ENCODE peak calls at places on chromosomes 16 and 17, in four cellular contexts. X is SK-N-SH, H is IMR-90, U is H9. L is an unnamed sample.
A peak's percentile ranks its signal among the peaks of the same experiment; 100 is the strongest.

GRCh38 chr16:16033208-16033717 is 83.8 kb downstream of the ABCC1 start:
- DNase-seq in U (no peak), H (no peak), X (no peak), L (peak; percentile 34)

GRCh38 chr17:74873874-74874614 is 1.2 kb upstream of the FDXR start:
- DNase-seq in X (peak; percentile 68), H (no peak), U (no peak), L (peak; percentile 27)

GRCh38 chr17:20852541-20853370 is 190.1 kb downstream of the USP22 start:
- DNase-seq in U (peak; percentile 85), X (peak; percentile 33), H (no peak), L (no peak)

GRCh38 chr16:88769617-88770458 is 15.2 kb downstream of the PIEZO1 start:
- DNase-seq in U (peak; percentile 93), H (no peak), X (peak; percentile 76), L (peak; percentile 75)

GRCh38 chr17:30236807-30237206 is 1.3 kb upstream of the SLC6A4 start:
- DNase-seq in U (peak; percentile 78), X (peak; percentile 87), H (no peak), L (no peak)

GRCh38 chr16:86037999-86038922 is 139.3 kb downstream of the IRF8 start:
- DNase-seq in X (no peak), H (no peak), U (no peak), L (no peak)

GRCh38 chr16:48846277-48846676 is 236.3 kb upstream of the N4BP1 start:
- DNase-seq in X (no peak), U (no peak), H (no peak), L (no peak)

GRCh38 chr16:24737391-24737871 is 8.0 kb downstream of the TNRC6A start:
- DNase-seq in H (peak; percentile 70), X (no peak), U (no peak), L (no peak)

GRCh38 chr16:68065716-68066305 is 19.4 kb upstream of the NFATC3 start:
- DNase-seq in U (no peak), H (peak; percentile 82), X (no peak), L (no peak)

GRCh38 chr17:61452301-61453290 is at the start of gene TBX4:
- DNase-seq in H (no peak), X (no peak), U (peak; percentile 76), L (no peak)

GRCh38 chr17:68047153-68047846 is 11.8 kb downstream of the KPNA2 start:
- DNase-seq in U (no peak), H (no peak), X (no peak), L (no peak)

GRCh38 chr16:87203060-87203656 is 114.0 kb downstream of the C16orf95 start:
- DNase-seq in U (peak; percentile 88), H (peak; percentile 77), X (peak; percentile 84), L (peak; percentile 70)

GRCh38 chr17:13027246-13027645 is 9.4 kb upstream of the ELAC2 start:
- DNase-seq in X (no peak), U (no peak), H (peak; percentile 29), L (no peak)

GRCh38 chr17:42050360-42051012 is at the start of gene C17orf113:
- DNase-seq in H (no peak), X (peak; percentile 94), U (peak; percentile 78), L (no peak)

GRCh38 chr17:7137182-7137943 is 22.7 kb upstream of the ASGR2 start:
- DNase-seq in U (no peak), H (no peak), X (no peak), L (no peak)

GRCh38 chr16:47448830-47449575 is 11.9 kb downstream of the ITFG1 start:
- DNase-seq in U (no peak), X (no peak), H (no peak), L (no peak)

GRCh38 chr17:37493249-37494027 is 3.7 kb downstream of the DUSP14 start:
- DNase-seq in U (no peak), H (peak; percentile 94), X (no peak), L (no peak)

GRCh38 chr16:48720266-48720665 is 110.3 kb upstream of the N4BP1 start:
- DNase-seq in U (peak; percentile 60), X (no peak), H (peak; percentile 22), L (no peak)

GRCh38 chr17:39155654-39156053 is 4.2 kb upstream of the PLXDC1 start:
- DNase-seq in H (no peak), X (no peak), U (no peak), L (no peak)

GRCh38 chr16:82082543-82083244 is 47.6 kb downstream of the HSD17B2 start:
- DNase-seq in X (no peak), U (no peak), H (peak; percentile 52), L (no peak)

GRCh38 chr17:78332991-78333390 is 26.9 kb downstream of the SOCS3 start:
- DNase-seq in U (no peak), X (no peak), H (no peak), L (no peak)
- H2AFZ ChIP-seq in U (no peak overlapping the region), X (no peak overlapping the region), H (no peak overlapping the region), L (no peak overlapping the region)

DNA sequence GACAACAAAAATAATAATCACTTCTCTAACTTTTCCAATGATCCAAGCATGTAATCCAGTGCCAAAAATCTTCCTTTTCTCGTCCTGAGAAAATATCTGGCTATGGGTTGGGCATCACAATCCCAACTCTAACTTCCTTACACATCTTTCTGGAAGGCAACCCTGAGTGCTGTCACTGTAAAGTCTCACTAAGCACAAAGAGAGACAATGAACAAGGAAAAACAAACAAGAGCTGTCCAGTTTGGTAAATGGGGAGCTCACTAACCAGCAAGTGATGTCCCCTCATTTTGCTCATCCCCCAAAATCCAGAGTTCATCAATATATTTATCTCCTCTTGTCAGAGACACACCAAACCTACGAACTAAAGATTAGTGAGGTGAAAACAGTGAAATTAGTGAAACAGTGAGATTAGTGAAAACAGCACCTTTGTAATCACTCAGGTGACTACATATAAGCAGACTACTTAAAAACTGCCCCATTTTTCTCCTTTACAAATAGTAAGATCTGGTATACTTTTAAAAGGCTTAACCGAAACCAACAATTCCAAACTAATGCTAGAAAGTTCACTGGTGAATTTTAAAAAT is 5.4 kb downstream of the USP32 start:
- DNase-seq in U (no peak), X (no peak), H (no peak), L (no peak)
- H3K4me2 ChIP-seq in U (peak overlapping the region; percentile 65), X (peak overlapping the region; percentile 8), H (no peak overlapping the region), L (no peak overlapping the region)

GRCh38 chr16:11127610-11128195 is 128.3 kb downstream of the SOCS1 start:
- DNase-seq in X (no peak), U (no peak), H (no peak), L (no peak)

GRCh38 chr16:11129378-11129781 is 126.6 kb downstream of the SOCS1 start:
- DNase-seq in X (peak; percentile 78), U (no peak), H (no peak), L (no peak)

GRCh38 chr16:11125936-11126335 is 130.1 kb downstream of the SOCS1 start:
- DNase-seq in H (no peak), X (no peak), U (no peak), L (no peak)

GRCh38 chr16:11126389-11127072 is 129.5 kb downstream of the SOCS1 start:
- DNase-seq in X (no peak), U (no peak), H (no peak), L (no peak)

GRCh38 chr16:11128211-11129123 is 127.5 kb downstream of the SOCS1 start:
- DNase-seq in U (peak; percentile 11), X (peak; percentile 36), H (peak; percentile 79), L (no peak)
- H3K27ac ChIP-seq in U (no peak overlapping the region), X (peak overlapping the region; percentile 71), H (peak overlapping the region; percentile 93), L (no peak overlapping the region)

GRCh38 chr16:2664522-2665096 is 17.7 kb upstream of the KCTD5 start:
- DNase-seq in H (no peak), U (no peak), X (no peak), L (no peak)

GRCh38 chr16:2663553-2664521 is 18.5 kb upstream of the KCTD5 start:
- DNase-seq in X (no peak), U (no peak), H (no peak), L (no peak)
- H2AFZ ChIP-seq in X (no peak overlapping the region), U (no peak overlapping the region), H (no peak overlapping the region), L (no peak overlapping the region)

DNA sequence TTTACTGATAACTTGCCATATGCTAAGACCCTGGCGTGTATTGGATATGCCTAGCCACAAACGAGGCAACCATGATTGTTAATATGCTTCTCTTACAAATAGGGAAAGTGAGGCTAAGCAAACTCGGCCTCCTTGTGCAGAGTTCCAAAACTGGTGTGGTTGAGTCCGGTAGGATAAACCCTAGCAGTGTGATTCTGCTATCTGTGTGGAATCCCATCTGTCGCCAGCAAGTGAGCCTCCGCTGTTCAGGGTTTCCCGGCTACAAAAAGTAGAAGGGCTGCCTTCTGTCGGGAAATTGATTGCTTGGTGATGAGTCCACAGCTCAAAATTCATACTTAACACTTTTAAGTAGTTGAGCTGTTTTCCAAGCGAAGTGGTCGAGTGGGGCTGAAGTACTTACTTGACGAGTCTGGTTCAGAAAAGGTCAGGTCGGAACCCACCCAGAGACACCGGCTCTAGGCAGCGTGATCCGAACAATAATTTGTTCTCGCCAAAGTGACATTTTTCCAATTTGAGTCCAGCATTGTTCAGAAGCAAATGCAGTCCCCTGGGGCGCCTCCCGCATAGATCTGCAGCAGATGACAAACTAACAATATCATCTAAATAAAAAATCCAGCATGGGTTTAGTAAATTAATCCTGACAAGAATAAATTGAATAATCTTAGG is 686.8 kb upstream of the RBFOX1 start:
- DNase-seq in U (no peak), X (no peak), H (no peak), L (no peak)
- H3K4me2 ChIP-seq in U (no peak overlapping the region), X (no peak overlapping the region), H (no peak overlapping the region), L (no peak overlapping the region)

GRCh38 chr16:49970818-49971431 is 54.1 kb upstream of the CNEP1R1 start:
- DNase-seq in X (no peak), U (no peak), H (no peak), L (no peak)
- H3K27ac ChIP-seq in X (no peak overlapping the region), U (no peak overlapping the region), H (no peak overlapping the region), L (no peak overlapping the region)

GRCh38 chr17:55606431-55606830 is 95.2 kb upstream of the SMIM36 start:
- DNase-seq in U (no peak), H (no peak), X (no peak), L (no peak)

GRCh38 chr17:55605705-55606104 is 94.5 kb upstream of the SMIM36 start:
- DNase-seq in X (no peak), U (no peak), H (no peak), L (no peak)

GRCh38 chr17:55598495-55598894 is 87.2 kb upstream of the SMIM36 start:
- DNase-seq in H (no peak), X (no peak), U (no peak), L (no peak)

GRCh38 chr17:55607736-55608341 is 96.6 kb upstream of the SMIM36 start:
- DNase-seq in U (no peak), X (no peak), H (peak; percentile 71), L (no peak)

DNA sequence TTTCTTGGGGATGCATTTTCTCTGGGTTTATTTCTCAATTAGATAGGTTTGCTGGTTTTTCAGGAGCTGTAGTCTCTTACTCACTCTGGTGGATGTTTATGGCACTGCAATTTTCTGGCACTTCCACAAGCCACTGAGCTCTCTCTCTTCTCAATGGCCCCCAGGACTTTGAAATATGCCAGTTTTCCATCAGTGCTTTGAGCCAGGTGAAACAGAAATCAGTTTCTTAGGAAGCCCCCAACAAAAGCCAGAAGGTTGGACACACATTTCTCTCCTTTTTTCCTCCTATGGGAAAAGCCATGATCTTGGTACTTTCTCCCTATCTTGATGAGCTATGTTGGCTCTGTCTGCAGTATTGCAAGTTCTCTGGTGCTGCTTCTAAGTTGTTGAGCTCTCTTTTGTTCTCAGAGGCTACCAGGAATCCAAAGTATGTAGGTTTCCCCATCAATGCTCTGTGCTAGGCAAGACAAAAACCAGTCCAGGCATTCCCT is 90.7 kb upstream of the SMIM36 start:
- DNase-seq in H (peak; percentile 61), U (peak; percentile 76), X (peak; percentile 52), L (peak; percentile 26)
- H2AFZ ChIP-seq in H (no peak overlapping the region), U (peak overlapping the region; percentile 94), X (no peak overlapping the region), L (no peak overlapping the region)

GRCh38 chr17:82399030-82399429 is 19.1 kb upstream of the HEXD start:
- DNase-seq in U (no peak), X (peak; percentile 97), H (peak; percentile 50), L (no peak)
- H3K4me2 ChIP-seq in U (no peak overlapping the region), X (peak overlapping the region; percentile 4), H (no peak overlapping the region), L (no peak overlapping the region)